ENCODE peak calls at places on chromosomes 4 and X, in five cellular contexts. V, L, R, J and T are unnamed samples.

GRCh38 chr4:80264825-80265224 is 1.6 kb upstream of the FGF5 start:
- DNase-seq in V (no peak), L (no peak), R (no peak), J (no peak), T (no peak)

GRCh38 chrX:34716322-34716721 is 59.2 kb upstream of the TMEM47 start:
- DNase-seq in V (no peak), L (no peak), R (no peak), J (no peak), T (peak)

GRCh38 chr4:128574706-128575105 is 234.8 kb upstream of the JADE1 start:
- DNase-seq in V (peak), L (peak), R (peak), J (peak), T (peak)

GRCh38 chr4:73068496-73069337 is 799 bp downstream of the COX18 start:
- DNase-seq in V (no peak), L (peak), R (peak), J (peak), T (no peak)

GRCh38 chr4:1379801-1380331 is 26.4 kb downstream of the NKX1-1 start:
- DNase-seq in V (no peak), L (no peak), R (no peak), J (no peak), T (no peak)

GRCh38 chrX:118528089-118528753 is 32.6 kb downstream of the DOCK11 start:
- DNase-seq in V (no peak), L (no peak), R (no peak), J (peak), T (no peak)

GRCh38 chr4:8699479-8700145 is 107.0 kb downstream of the CPZ start:
- DNase-seq in V (no peak), L (no peak), R (no peak), J (no peak), T (no peak)

GRCh38 chrX:68146054-68146453 is 287.2 kb downstream of the OPHN1 start:
- DNase-seq in V (no peak), L (peak), R (peak), J (no peak), T (peak)

GRCh38 chrX:81202413-81202794 is 502 bp downstream of the SH3BGRL start:
- DNase-seq in V (no peak), L (no peak), R (peak), J (no peak), T (no peak)

GRCh38 chr4:3860061-3860912 is 94.1 kb downstream of the ADRA2C start:
- DNase-seq in V (no peak), L (no peak), R (no peak), J (no peak), T (no peak)

GRCh38 chr4:26059391-26060154 is 145.6 kb downstream of the SMIM20 start:
- DNase-seq in V (no peak), L (no peak), R (no peak), J (no peak), T (no peak)

GRCh38 chrX:15816886-15817285 is 26.6 kb downstream of the ZRSR2 start:
- DNase-seq in V (no peak), L (no peak), R (no peak), J (peak), T (no peak)

GRCh38 chr4:25608644-25609043 is 47.0 kb upstream of the SLC34A2 start:
- DNase-seq in V (no peak), L (no peak), R (no peak), J (no peak), T (no peak)

GRCh38 chrX:70969635-70970481 is 39.0 kb upstream of the SLC7A3 start:
- DNase-seq in V (no peak), L (no peak), R (peak), J (no peak), T (no peak)

GRCh38 chr4:86498560-86499166 is 95.5 kb upstream of the PTPN13 start:
- DNase-seq in V (no peak), L (peak), R (peak), J (no peak), T (peak)

GRCh38 chr4:27084685-27085356 is 224.2 kb downstream of the STIM2 start:
- DNase-seq in V (no peak), L (no peak), R (peak), J (no peak), T (no peak)

GRCh38 chr4:146638801-146639351 is at the start of gene POU4F2:
- DNase-seq in V (no peak), L (no peak), R (no peak), J (no peak), T (no peak)

GRCh38 chr4:86974481-86975050 is 39.8 kb downstream of the AFF1 start:
- DNase-seq in V (no peak), L (no peak), R (no peak), J (no peak), T (no peak)

GRCh38 chr4:77734928-77735327 is 84.2 kb downstream of the CNOT6L start:
- DNase-seq in V (peak), L (peak), R (peak), J (peak), T (no peak)

GRCh38 chrX:94400488-94400887 is 726.5 kb downstream of the FAM133A start:
- DNase-seq in V (peak), L (peak), R (no peak), J (peak), T (no peak)

GRCh38 chr4:1508161-1509160 is 102.2 kb upstream of the NKX1-1 start:
- DNase-seq in V (no peak), L (no peak), R (no peak), J (no peak), T (no peak)

GRCh38 chr4:182730791-182731190 is 186.4 kb downstream of the DCTD start:
- DNase-seq in V (no peak), L (no peak), R (no peak), J (no peak), T (no peak)

GRCh38 chrX:1529328-1529727 is 7.7 kb downstream of the P2RY8 start:
- DNase-seq in V (no peak), L (no peak), R (no peak), J (no peak), T (no peak)

GRCh38 chrX:20435913-20436312 is 169.2 kb upstream of the RPS6KA3 start:
- DNase-seq in V (no peak), L (peak), R (no peak), J (no peak), T (no peak)

GRCh38 chrX:15242899-15243555 is 26.9 kb downstream of the ASB9 start:
- DNase-seq in V (no peak), L (peak), R (peak), J (peak), T (peak)

GRCh38 chrX:3771756-3772155 is 58.3 kb upstream of the PRKX start:
- DNase-seq in V (no peak), L (no peak), R (no peak), J (no peak), T (no peak)

GRCh38 chr4:162959056-162959455 is 207.6 kb downstream of the NAF1 start:
- DNase-seq in V (no peak), L (no peak), R (peak), J (peak), T (no peak)

GRCh38 chrX:53319614-53320542 is 38.5 kb upstream of the IQSEC2 start:
- DNase-seq in V (no peak), L (no peak), R (peak), J (no peak), T (no peak)

GRCh38 chrX:77740376-77740905 is 45.6 kb downstream of the ATRX start:
- DNase-seq in V (no peak), L (no peak), R (no peak), J (no peak), T (no peak)

GRCh38 chr4:8103421-8103820 is 55.2 kb downstream of the ABLIM2 start:
- DNase-seq in V (no peak), L (no peak), R (no peak), J (no peak), T (no peak)

GRCh38 chrX:154120567-154120966 is 23.1 kb upstream of the MECP2 start:
- DNase-seq in V (no peak), L (no peak), R (no peak), J (no peak), T (no peak)

GRCh38 chr4:83118869-83119268 is 4.3 kb upstream of the PLAC8 start:
- DNase-seq in V (no peak), L (no peak), R (no peak), J (no peak), T (no peak)

GRCh38 chr4:24965627-24966026 is 52.8 kb upstream of the CCDC149 start:
- DNase-seq in V (no peak), L (no peak), R (peak), J (no peak), T (no peak)

GRCh38 chr4:82785248-82786003 is 13.2 kb downstream of the SCD5 start:
- DNase-seq in V (no peak), L (peak), R (peak), J (no peak), T (peak)

GRCh38 chr4:154618708-154619315 is 6.4 kb upstream of the FGG start:
- DNase-seq in V (peak), L (peak), R (peak), J (peak), T (peak)

GRCh38 chr4:2433609-2434350 is 15.0 kb downstream of the CFAP99 start:
- DNase-seq in V (no peak), L (no peak), R (no peak), J (no peak), T (no peak)

GRCh38 chr4:42627887-42628646 is 28.8 kb downstream of the ATP8A1 start:
- DNase-seq in V (no peak), L (no peak), R (no peak), J (peak), T (no peak)

GRCh38 chr4:145003675-145004074 is 94.3 kb downstream of the ANAPC10 start:
- DNase-seq in V (no peak), L (no peak), R (no peak), J (no peak), T (no peak)
- TF ChIP-seq KDM1A in V (no peak), L (no peak), R (no peak), J (no peak), T (no peak)

GRCh38 chrX:47619486-47620302 is at the start of gene SYN1:
- DNase-seq in V (peak), L (peak), R (peak), J (no peak), T (peak)
- TF ChIP-seq CTCF in V (no peak), L (peak), R (peak), J (no peak), T (no peak)

GRCh38 chr4:184795214-184795844 is 30.4 kb downstream of the ACSL1 start:
- DNase-seq in V (no peak), L (no peak), R (no peak), J (no peak), T (no peak)
- TF ChIP-seq KDM1A in V (no peak), L (no peak), R (no peak), J (no peak), T (no peak)

DNA sequence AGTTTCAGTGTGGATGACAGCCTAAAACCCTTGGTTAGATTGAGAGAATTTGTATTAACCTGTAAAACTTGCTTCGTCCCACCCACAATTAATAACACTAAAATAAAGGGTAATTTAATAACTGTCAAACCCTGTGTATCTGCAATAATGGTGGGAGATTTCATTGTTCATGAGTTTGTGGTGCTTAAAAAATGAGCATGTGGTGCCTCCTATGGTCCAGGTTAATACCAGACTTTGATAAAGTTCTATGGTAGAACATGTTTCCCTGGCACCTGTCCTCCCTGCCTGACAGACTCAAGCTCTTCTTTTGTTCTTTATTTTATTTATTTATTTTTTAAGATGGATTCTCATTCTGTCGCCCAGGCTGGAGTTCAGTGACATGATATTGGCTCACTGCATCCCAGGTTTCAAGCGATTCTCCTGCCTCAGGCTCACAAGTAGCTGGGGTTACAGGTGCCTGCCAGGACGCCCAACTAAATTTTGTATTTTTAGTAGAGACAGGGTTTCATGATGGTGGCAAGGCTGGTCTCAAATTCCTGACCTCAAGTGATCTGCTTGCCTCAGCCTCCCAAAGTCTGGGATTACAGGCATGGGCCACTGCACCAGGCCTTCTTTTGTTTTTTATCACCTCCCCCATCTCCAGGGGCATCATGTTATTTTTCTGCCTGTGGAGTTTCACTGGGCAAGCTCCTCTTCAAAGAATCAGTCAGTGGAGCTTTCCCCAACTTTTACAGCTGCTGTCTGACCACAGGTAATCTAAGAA is 289.2 kb downstream of the NR3C2 start:
- DNase-seq in V (no peak), L (no peak), R (no peak), J (no peak), T (no peak)
- TF ChIP-seq CTCF in V (no peak), L (no peak), R (no peak), J (no peak), T (no peak)

GRCh38 chrX:151816914-151817313 is 82.4 kb downstream of the CNGA2 start:
- DNase-seq in V (no peak), L (no peak), R (no peak), J (no peak), T (no peak)
- TF ChIP-seq KDM1A in V (no peak), L (no peak), R (no peak), J (no peak), T (no peak)

GRCh38 chr4:110544594-110544993 is 68.6 kb downstream of the ENPEP start:
- DNase-seq in V (no peak), L (no peak), R (no peak), J (no peak), T (no peak)
- TF ChIP-seq CTCF in V (no peak), L (no peak), R (no peak), J (no peak), T (no peak)

GRCh38 chr4:140600408-140600807 is 31.6 kb upstream of the UCP1 start:
- DNase-seq in V (no peak), L (no peak), R (no peak), J (no peak), T (no peak)

GRCh38 chr4:140595065-140595464 is 26.3 kb upstream of the UCP1 start:
- DNase-seq in V (no peak), L (peak), R (peak), J (no peak), T (peak)
- TF ChIP-seq KDM1A in V (no peak), L (no peak), R (no peak), J (no peak), T (no peak)

GRCh38 chr4:30535255-30535654 is 184.9 kb upstream of the PCDH7 start:
- DNase-seq in V (no peak), L (no peak), R (no peak), J (no peak), T (no peak)
- TF ChIP-seq CTCF in V (no peak), L (no peak), R (no peak), J (no peak), T (no peak)

GRCh38 chr4:74433541-74434172 is 11.3 kb upstream of the AREG start:
- DNase-seq in V (no peak), L (peak), R (peak), J (no peak), T (no peak)

GRCh38 chr4:74428278-74428677 is 16.7 kb upstream of the AREG start:
- DNase-seq in V (no peak), L (no peak), R (no peak), J (no peak), T (no peak)

GRCh38 chr4:74435296-74435695 is 9.6 kb upstream of the AREG start:
- DNase-seq in V (no peak), L (no peak), R (no peak), J (no peak), T (no peak)

GRCh38 chr4:74433043-74433442 is 11.9 kb upstream of the AREG start:
- DNase-seq in V (no peak), L (no peak), R (no peak), J (no peak), T (no peak)

DNA sequence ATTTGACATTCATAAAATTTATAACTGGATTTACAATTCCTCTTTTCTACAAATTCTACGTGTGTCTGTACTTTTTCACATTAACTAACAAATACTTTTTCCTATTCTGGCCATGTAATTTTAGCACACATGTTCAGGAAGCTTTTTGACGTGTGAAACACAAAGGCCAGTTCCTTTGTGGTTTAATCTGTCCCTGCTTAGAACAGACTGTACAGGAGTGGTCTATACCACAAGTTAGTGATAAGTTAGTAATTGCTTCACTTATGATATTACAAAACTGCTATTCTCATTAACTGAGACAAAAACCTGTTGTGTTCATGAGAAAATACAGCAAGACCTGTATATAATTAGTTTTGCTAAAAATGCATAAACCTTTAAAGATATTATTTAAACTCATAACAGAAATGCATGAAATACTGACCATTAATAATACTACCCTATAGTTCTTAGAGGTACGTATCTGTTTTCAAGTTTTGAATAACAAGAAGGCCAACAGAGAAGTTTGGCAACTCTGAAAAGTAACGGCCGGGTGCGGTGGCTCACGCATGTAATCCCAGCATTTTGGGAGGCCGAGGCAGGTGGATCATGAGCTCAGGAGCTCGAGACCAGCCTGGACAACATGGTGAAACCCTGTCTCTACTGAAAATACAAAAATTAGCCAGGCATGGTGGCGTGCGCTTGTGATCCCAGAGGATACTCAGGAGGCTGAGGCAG is 13.7 kb upstream of the AREG start:
- DNase-seq in V (no peak), L (no peak), R (peak), J (peak), T (no peak)
- TF ChIP-seq KDM1A in V (no peak), L (no peak), R (no peak), J (no peak), T (no peak)